ENCODE peak calls at places on chromosome 14, in ten cellular contexts. Q, D, S, J, X, O, Y, K, E and L are unnamed samples.

GRCh38 chr14:97410667-97411286 is 613.6 kb downstream of the VRK1 start:
- DNase-seq in S (no peak), E (no peak), Q (no peak), X (no peak), D (no peak), K (no peak), Y (no peak), J (no peak), O (no peak), L (no peak)

GRCh38 chr14:24701031-24701430 is 67.0 kb upstream of the GZMB start:
- DNase-seq in X (no peak), E (no peak), K (no peak), Y (no peak), O (no peak), J (no peak), D (no peak), S (no peak), Q (no peak), L (no peak)

GRCh38 chr14:79516009-79516408 is 695.3 kb downstream of the DIO2 start:
- DNase-seq in Q (no peak), K (no peak), S (no peak), E (no peak), O (no peak), D (no peak), J (no peak), Y (no peak), X (no peak), L (no peak)

GRCh38 chr14:81406863-81407262 is 6.7 kb upstream of the STON2 start:
- DNase-seq in K (no peak), X (no peak), S (peak), D (no peak), O (no peak), Y (no peak), Q (no peak), E (no peak), J (no peak), L (no peak)

GRCh38 chr14:44981198-44981597 is 19.2 kb downstream of the TOGARAM1 start:
- DNase-seq in S (no peak), X (no peak), K (no peak), J (no peak), O (no peak), E (no peak), Y (no peak), Q (no peak), D (no peak), L (no peak)

GRCh38 chr14:76812093-76812421 is 625 bp downstream of the ANGEL1 start:
- DNase-seq in J (no peak), S (no peak), Y (no peak), Q (no peak), X (no peak), D (no peak), O (no peak), E (no peak), K (no peak), L (no peak)

GRCh38 chr14:22850944-22851790 is 14.8 kb downstream of the MMP14 start:
- DNase-seq in E (no peak), K (peak), D (peak), J (no peak), O (no peak), Q (peak), S (peak), Y (no peak), X (peak), L (no peak)

GRCh38 chr14:101482066-101482465 is 79.2 kb upstream of the DIO3 start:
- DNase-seq in Q (no peak), X (no peak), D (no peak), E (no peak), Y (no peak), J (no peak), S (no peak), O (peak), K (no peak), L (no peak)

GRCh38 chr14:31038521-31039166 is 12.5 kb upstream of the STRN3 start:
- DNase-seq in K (no peak), E (no peak), Y (no peak), Q (no peak), S (peak), X (no peak), J (no peak), D (no peak), O (no peak), L (no peak)

GRCh38 chr14:99121027-99121875 is 150.7 kb downstream of the BCL11B start:
- DNase-seq in X (no peak), O (no peak), S (no peak), Q (no peak), Y (no peak), D (no peak), K (peak), J (no peak), E (no peak), L (no peak)

GRCh38 chr14:54278665-54279295 is 118.0 kb upstream of the CDKN3 start:
- DNase-seq in Q (no peak), K (no peak), X (no peak), D (no peak), O (no peak), J (no peak), S (no peak), E (no peak), Y (no peak), L (no peak)

GRCh38 chr14:30728471-30728870 is 106.4 kb downstream of the SCFD1 start:
- DNase-seq in D (no peak), J (no peak), E (no peak), Y (no peak), Q (no peak), O (no peak), X (no peak), S (no peak), K (no peak), L (no peak)

GRCh38 chr14:52124791-52125661 is 56.2 kb upstream of the NID2 start:
- DNase-seq in S (peak), K (no peak), O (no peak), D (no peak), X (no peak), E (no peak), Q (no peak), J (no peak), Y (no peak), L (no peak)

GRCh38 chr14:60648934-60649814 is at the start of gene SIX1:
- DNase-seq in J (no peak), Y (peak), E (no peak), X (peak), O (peak), D (peak), S (peak), Q (peak), K (peak), L (no peak)

GRCh38 chr14:31770271-31770670 is 209.1 kb downstream of the NUBPL start:
- DNase-seq in Q (no peak), S (no peak), J (no peak), Y (no peak), E (no peak), K (no peak), X (no peak), D (no peak), O (no peak), L (no peak)

GRCh38 chr14:34246206-34246605 is 215.8 kb downstream of the SPTSSA start:
- DNase-seq in S (no peak), E (no peak), K (no peak), X (no peak), J (no peak), O (no peak), Y (no peak), Q (no peak), D (no peak), L (no peak)

GRCh38 chr14:70638416-70638815 is 3.3 kb upstream of the TTC9 start:
- DNase-seq in E (no peak), J (no peak), O (no peak), S (no peak), Q (no peak), X (no peak), K (no peak), Y (no peak), D (no peak), L (no peak)

GRCh38 chr14:74967618-74968017 is 12.2 kb upstream of the PGF start:
- DNase-seq in Q (no peak), K (no peak), Y (no peak), J (no peak), E (no peak), O (no peak), S (no peak), X (no peak), D (no peak), L (no peak)

GRCh38 chr14:95440951-95441350 is 75.5 kb downstream of the SYNE3 start:
- DNase-seq in S (no peak), E (no peak), X (peak), K (no peak), D (no peak), O (no peak), J (no peak), Q (no peak), Y (no peak), L (no peak)

GRCh38 chr14:75018684-75019083 is 16.0 kb downstream of the EIF2B2 start:
- DNase-seq in Y (no peak), O (no peak), Q (no peak), S (no peak), K (no peak), E (no peak), D (no peak), J (no peak), X (no peak), L (no peak)